ENCODE peak calls at places on chromosomes 1 and 21, in four cellular contexts. G is HepG2, O is K562, P is HCT116. E is an unnamed sample.
A peak's percentile ranks its signal among the peaks of the same experiment; 100 is the strongest.

GRCh38 chr1:165631403-165632151 is 543 bp downstream of the MGST3 start:
- DNase-seq in P (peak; percentile 65), G (no peak), O (peak; percentile 64), E (no peak)

GRCh38 chr1:21289700-21290545 is at the start of gene ECE1:
- DNase-seq in O (no peak), P (no peak), G (no peak), E (no peak)

GRCh38 chr1:168672278-168672677 is 56.7 kb downstream of the DPT start:
- DNase-seq in P (no peak), G (no peak), O (no peak), E (no peak)

GRCh38 chr1:31441558-31441957 is 28.5 kb downstream of the SERINC2 start:
- DNase-seq in G (no peak), P (no peak), O (no peak), E (no peak)

GRCh38 chr1:107680579-107680985 is 284.4 kb downstream of the VAV3 start:
- DNase-seq in G (peak; percentile 78), P (no peak), O (no peak), E (no peak)

GRCh38 chr21:33139084-33139483 is 69.1 kb downstream of the OLIG1 start:
- DNase-seq in P (no peak), G (no peak), O (no peak), E (no peak)

GRCh38 chr21:33522297-33522696 is 19.6 kb downstream of the GART start:
- DNase-seq in O (no peak), P (no peak), G (no peak), E (no peak)

GRCh38 chr21:29436143-29436542 is 137.4 kb downstream of the BACH1 start:
- DNase-seq in G (no peak), O (no peak), P (no peak), E (no peak)

GRCh38 chr1:176774224-176774623 is 311.2 kb downstream of the PAPPA2 start:
- DNase-seq in O (no peak), P (no peak), G (no peak), E (no peak)

GRCh38 chr1:174465855-174466254 is 18.1 kb downstream of the GPR52 start:
- DNase-seq in P (no peak), G (no peak), O (no peak), E (no peak)

GRCh38 chr1:205827623-205828022 is 14.6 kb upstream of the SLC41A1 start:
- DNase-seq in G (no peak), P (no peak), O (no peak), E (no peak)

GRCh38 chr1:180070286-180070685 is 84.4 kb upstream of the QSOX1 start:
- DNase-seq in G (no peak), O (no peak), P (no peak), E (no peak)

GRCh38 chr1:21670059-21670881 is 1.1 kb upstream of the RAP1GAP start:
- DNase-seq in O (peak; percentile 18), G (no peak), P (no peak), E (no peak)

GRCh38 chr1:214899908-214900470 is 182.5 kb upstream of the KCNK2 start:
- DNase-seq in G (no peak), O (no peak), P (no peak), E (no peak)

GRCh38 chr1:221987860-221988520 is 246.1 kb upstream of the DUSP10 start:
- DNase-seq in G (peak; percentile 9), P (no peak), O (peak; percentile 76), E (no peak)

GRCh38 chr1:98660941-98661543 is 479 bp upstream of the SNX7 start:
- DNase-seq in O (no peak), G (no peak), P (no peak), E (no peak)

GRCh38 chr1:27938488-27938887 is 3.7 kb downstream of the SMPDL3B start:
- DNase-seq in O (no peak), P (no peak), G (no peak), E (no peak)

GRCh38 chr1:97796716-97797115 is 124.1 kb downstream of the DPYD start:
- DNase-seq in G (no peak), P (no peak), O (no peak), E (no peak)

GRCh38 chr1:2073382-2074230 is 23.4 kb downstream of the PRKCZ start:
- DNase-seq in O (peak; percentile 37), P (no peak), G (no peak), E (no peak)

GRCh38 chr1:172845371-172845770 is 186.5 kb downstream of the FASLG start:
- DNase-seq in G (no peak), P (no peak), O (no peak), E (no peak)

GRCh38 chr1:114024049-114024448 is 44.8 kb downstream of the OLFML3 start:
- DNase-seq in P (no peak), O (no peak), G (no peak), E (no peak)

GRCh38 chr1:30807318-30808066 is 49.9 kb upstream of the LAPTM5 start:
- DNase-seq in P (no peak), O (no peak), G (no peak), E (no peak)

GRCh38 chr1:6300342-6301141 is 39.6 kb upstream of the GPR153 start:
- DNase-seq in G (no peak), O (no peak), P (no peak), E (no peak)

GRCh38 chr1:206002833-206003532 is at the start of gene RAB7B:
- DNase-seq in G (no peak), O (no peak), P (no peak), E (no peak)

GRCh38 chr1:10903826-10904225 is 107.4 kb upstream of the CASZ1 start:
- DNase-seq in P (no peak), O (no peak), G (no peak), E (no peak)

GRCh38 chr1:8003431-8004112 is 22.5 kb downstream of the ERRFI1 start:
- DNase-seq in G (no peak), P (no peak), O (no peak), E (no peak)

GRCh38 chr1:152035406-152036315 is 1.1 kb downstream of the S100A11 start:
- DNase-seq in O (peak; percentile 52), P (no peak), G (no peak), E (no peak)

GRCh38 chr1:20569523-20570098 is 17.2 kb downstream of the FAM43B start:
- DNase-seq in G (no peak), O (no peak), P (no peak), E (no peak)

GRCh38 chr1:71154454-71154853 is 73.6 kb upstream of the ZRANB2 start:
- DNase-seq in G (no peak), P (no peak), O (no peak), E (no peak)

DNA sequence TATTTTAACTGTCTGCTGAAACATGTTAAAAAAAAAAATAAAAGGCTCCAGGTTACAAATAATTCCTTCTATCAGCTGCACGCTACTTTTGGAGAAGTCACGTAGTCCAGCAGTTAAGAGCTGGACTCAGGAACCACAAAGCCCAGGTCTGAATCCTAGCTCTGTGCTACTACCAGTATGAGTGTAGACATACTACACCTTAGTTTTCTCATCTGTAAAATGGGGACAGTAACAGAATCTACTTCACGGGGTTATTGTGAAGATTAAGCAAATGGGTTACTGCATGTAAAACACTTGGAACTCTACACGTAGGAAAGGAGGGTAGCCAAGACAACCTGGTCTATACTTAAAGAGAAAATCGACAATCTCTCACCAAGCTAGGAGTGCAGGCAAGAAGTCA is 48.3 kb downstream of the TARBP1 start:
- DNase-seq in G (no peak), P (no peak), O (no peak), E (no peak)
- TF ChIP-seq TCF7L2 in G (no peak), P (no peak), O (no peak), E (no peak)

DNA sequence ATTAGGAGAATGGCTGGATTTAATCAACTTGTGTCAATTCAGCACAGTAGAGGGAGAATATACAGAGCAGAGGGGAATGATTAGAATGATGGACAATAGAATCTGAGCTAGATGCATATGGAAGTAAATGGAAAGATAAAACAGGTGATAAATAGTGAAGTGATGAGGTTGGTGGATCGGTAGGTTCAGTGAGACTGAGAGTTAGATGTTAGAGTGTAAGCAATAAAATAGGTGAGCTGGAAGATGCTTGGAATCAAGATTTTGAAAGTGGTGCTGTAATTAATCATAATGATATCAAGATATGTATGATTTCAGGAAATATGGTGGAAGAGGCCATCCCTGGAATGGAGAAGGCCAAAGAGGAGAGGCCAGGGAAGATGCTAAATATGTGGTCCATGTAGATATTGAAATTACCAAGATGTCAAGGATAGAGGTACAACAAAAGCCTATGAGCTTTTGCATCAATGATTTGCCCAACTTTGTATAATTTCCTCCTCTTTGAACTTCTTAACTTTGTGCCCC is 9.2 kb downstream of the PTGS2 start:
- DNase-seq in O (no peak), G (no peak), P (no peak), E (no peak)
- H3K9me3 ChIP-seq in O (no peaks in the 10 kb centered on the region), G (no peaks in the 10 kb centered on the region), P (no peaks in the 10 kb centered on the region), E (no peaks in the 10 kb centered on the region)

DNA sequence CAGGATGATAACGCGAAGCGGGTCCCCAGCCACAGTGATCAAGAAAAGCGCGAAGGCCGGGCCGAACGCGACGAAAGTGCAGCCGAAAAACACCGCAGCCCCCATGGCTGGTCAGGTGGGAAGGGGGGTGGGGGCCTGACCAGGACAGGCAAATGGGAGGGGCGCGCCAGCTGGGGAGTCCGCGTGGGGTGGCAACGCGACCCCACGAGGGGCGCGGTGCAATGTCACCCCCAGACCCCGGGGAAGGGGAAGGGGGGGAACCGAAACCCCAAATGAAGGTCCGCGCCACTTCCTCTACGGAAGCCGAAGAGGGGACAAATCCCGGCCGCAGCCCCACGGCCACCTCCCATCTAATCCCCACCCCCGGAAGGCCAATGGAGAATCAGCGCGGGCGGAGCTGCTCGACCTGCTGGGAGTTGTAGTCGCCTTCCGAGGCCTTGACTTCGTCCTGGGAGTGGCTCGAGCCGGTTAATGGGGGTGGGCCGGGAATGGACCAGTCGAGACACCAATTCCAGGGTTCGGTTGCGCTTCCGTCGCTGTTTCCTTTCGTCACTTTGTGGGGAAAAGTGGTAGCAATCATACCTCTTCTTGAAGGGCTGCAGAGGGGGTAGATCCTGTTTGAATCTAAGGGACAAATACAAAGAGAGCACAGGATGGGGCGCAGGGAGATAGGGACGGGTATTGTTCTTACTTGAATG is at the start of gene APH1A:
- DNase-seq in P (peak; percentile 91), O (peak; percentile 98), G (peak; percentile 92), E (peak; percentile 82)
- H3K4me1 ChIP-seq in P (peaks cover 33% of the 10 kb centered on the region), O (peaks cover 13% of the 10 kb centered on the region), G (peaks cover 24% of the 10 kb centered on the region), E (peaks cover 5% of the 10 kb centered on the region)

GRCh38 chr21:39387461-39388037 is 38.7 kb upstream of the HMGN1 start:
- DNase-seq in O (peak; percentile 100), P (peak; percentile 60), G (peak; percentile 83), E (peak; percentile 33)

GRCh38 chr21:39386899-39387298 is 38.0 kb upstream of the HMGN1 start:
- DNase-seq in P (no peak), O (no peak), G (no peak), E (no peak)

GRCh38 chr21:39384674-39385298 is 35.9 kb upstream of the HMGN1 start:
- DNase-seq in P (no peak), O (no peak), G (peak; percentile 12), E (no peak)

GRCh38 chr21:39385299-39386145 is 36.6 kb upstream of the HMGN1 start:
- DNase-seq in P (no peak), G (peak; percentile 95), O (no peak), E (no peak)

GRCh38 chr21:39386194-39386593 is 37.3 kb upstream of the HMGN1 start:
- DNase-seq in G (peak; percentile 75), P (no peak), O (no peak), E (no peak)
- TF ChIP-seq TCF7L2 in G (no peak), P (no peak), O (no peak), E (no peak)

DNA sequence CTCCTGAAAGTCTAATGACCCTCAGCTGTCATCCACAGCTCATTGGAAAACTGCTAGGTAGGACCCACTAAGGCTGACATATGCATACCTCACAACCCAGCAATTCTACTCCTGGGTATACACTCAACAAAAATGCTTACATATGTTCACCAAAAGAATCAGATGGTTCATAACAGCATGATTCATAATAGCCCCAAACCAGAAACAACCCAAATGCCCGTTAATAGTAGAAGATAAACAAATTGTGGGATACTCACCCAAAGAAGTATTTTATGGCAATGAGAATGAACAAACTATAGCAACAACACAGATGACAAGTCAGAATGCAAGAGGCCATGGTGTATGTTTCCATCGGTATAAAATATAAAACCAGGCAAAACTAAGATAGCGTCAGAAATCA is 124.6 kb downstream of the HLCS start:
- DNase-seq in O (no peak), G (no peak), P (no peak), E (no peak)
- H3K9me3 ChIP-seq in O (no peaks in the 10 kb centered on the region), G (no peaks in the 10 kb centered on the region), P (no peaks in the 10 kb centered on the region), E (no peaks in the 10 kb centered on the region)